ENCODE peak calls at places on chromosome 18, in four cellular contexts. D is M059J; K is NCI-H510A treated with DMSO at 0.1 percent for 48 hours; O is activated CD4-positive, alpha-beta T cell treated with anti-CD3 and anti-CD28 coated beads, Interleukin-2, amount 50 U/mL, for 4 hours. B is an unnamed sample.

GRCh38 chr18:3610818-3611217 is 160.8 kb downstream of the TGIF1 start:
- DNase-seq in D (no peak), K (no peak), O (no peak), B (no peak)

GRCh38 chr18:57084331-57085298 is 62.3 kb upstream of the BOD1L2 start:
- DNase-seq in D (peak; percentile 70), K (no peak), O (no peak), B (peak; percentile 30)

GRCh38 chr18:73707035-73707434 is 440.6 kb downstream of the FBXO15 start:
- DNase-seq in D (no peak), K (no peak), O (no peak), B (no peak)

GRCh38 chr18:50057009-50057408 is 137.9 kb downstream of the MYO5B start:
- DNase-seq in D (no peak), K (no peak), O (no peak), B (no peak)

GRCh38 chr18:58997811-58998337 is 133.2 kb downstream of the ZNF532 start:
- DNase-seq in D (peak; percentile 96), K (no peak), O (no peak), B (peak; percentile 55)

GRCh38 chr18:50143891-50144290 is 51.1 kb downstream of the MYO5B start:
- DNase-seq in D (no peak), K (no peak), O (no peak), B (no peak)

GRCh38 chr18:27712066-27712465 is 464.9 kb downstream of the CDH2 start:
- DNase-seq in D (no peak), K (peak; percentile 98), O (no peak), B (no peak)

GRCh38 chr18:24076950-24077349 is 61.9 kb upstream of the CABYR start:
- DNase-seq in D (no peak), K (peak; percentile 31), O (no peak), B (no peak)

GRCh38 chr18:47100214-47100831 is 50.0 kb downstream of the HDHD2 start:
- DNase-seq in D (peak; percentile 56), K (peak; percentile 39), O (peak; percentile 52), B (peak; percentile 43)

GRCh38 chr18:40041951-40042350 is 1913.1 kb upstream of the PIK3C3 start:
- DNase-seq in D (no peak), K (no peak), O (no peak), B (no peak)

GRCh38 chr18:49846263-49846662 is 32.9 kb upstream of the ACAA2 start:
- DNase-seq in D (no peak), K (peak; percentile 33), O (no peak), B (peak; percentile 14)

GRCh38 chr18:8811115-8811514 is 105.8 kb downstream of the MTCL1 start:
- DNase-seq in D (no peak), K (no peak), O (no peak), B (no peak)

GRCh38 chr18:49618741-49619392 is 57.0 kb downstream of the LIPG start:
- DNase-seq in D (peak; percentile 63), K (no peak), O (no peak), B (no peak)

GRCh38 chr18:26617151-26617554 is 68.8 kb upstream of the KCTD1 start:
- DNase-seq in D (peak; percentile 96), K (no peak), O (no peak), B (peak; percentile 88)

GRCh38 chr18:36298113-36298701 is 694 bp downstream of the FHOD3 start:
- DNase-seq in D (peak; percentile 41), K (peak; percentile 52), O (no peak), B (no peak)

GRCh38 chr18:80202264-80202998 is 44.9 kb downstream of the PARD6G start:
- DNase-seq in D (no peak), K (no peak), O (no peak), B (no peak)

GRCh38 chr18:63031439-63031838 is 288.1 kb downstream of the BCL2 start:
- DNase-seq in D (no peak), K (no peak), O (no peak), B (no peak)

GRCh38 chr18:77056399-77057015 is 76.1 kb downstream of the MBP start:
- DNase-seq in D (no peak), K (peak; percentile 81), O (no peak), B (no peak)

GRCh38 chr18:60019463-60019840 is 119.7 kb downstream of the PMAIP1 start:
- DNase-seq in D (peak; percentile 92), K (no peak), O (no peak), B (peak; percentile 72)

GRCh38 chr18:51168960-51169662 is 28.4 kb downstream of the MEX3C start:
- DNase-seq in D (no peak), K (no peak), O (no peak), B (no peak)

GRCh38 chr18:1488394-1488793 is 583.7 kb downstream of the ADCYAP1 start:
- DNase-seq in D (no peak), K (no peak), O (no peak), B (no peak)

GRCh38 chr18:74472312-74472711 is 15.2 kb upstream of the DIPK1C start:
- DNase-seq in D (no peak), K (no peak), O (no peak), B (no peak)

GRCh38 chr18:34280653-34281052 is 55.9 kb upstream of the NOL4 start:
- DNase-seq in D (no peak), K (no peak), O (no peak), B (no peak)

GRCh38 chr18:24502621-24503020 is 42.2 kb downstream of the HRH4 start:
- DNase-seq in D (no peak), K (peak; percentile 75), O (no peak), B (no peak)

GRCh38 chr18:2564373-2564772 is 6.9 kb downstream of the METTL4 start:
- DNase-seq in D (no peak), K (no peak), O (no peak), B (no peak)

GRCh38 chr18:3902676-3903075 is 452.7 kb downstream of the TGIF1 start:
- DNase-seq in D (no peak), K (no peak), O (no peak), B (no peak)

GRCh38 chr18:79058007-79058406 is 11.2 kb upstream of the ATP9B start:
- DNase-seq in D (no peak), K (no peak), O (no peak), B (no peak)

GRCh38 chr18:58541137-58541788 is 87.6 kb downstream of the ALPK2 start:
- DNase-seq in D (peak; percentile 60), K (no peak), O (peak; percentile 23), B (peak; percentile 21)

GRCh38 chr18:76471593-76471992 is 23.4 kb downstream of the ZNF516 start:
- DNase-seq in D (no peak), K (no peak), O (no peak), B (no peak)

GRCh38 chr18:62522510-62523254 is at the start of gene ZCCHC2:
- DNase-seq in D (peak; percentile 96), K (peak; percentile 98), O (peak; percentile 97), B (peak; percentile 82)

GRCh38 chr18:7452331-7452730 is 114.8 kb upstream of the PTPRM start:
- DNase-seq in D (peak; percentile 29), K (peak; percentile 38), O (no peak), B (peak; percentile 23)

GRCh38 chr18:76306685-76307292 is 188.3 kb downstream of the ZNF516 start:
- DNase-seq in D (no peak), K (no peak), O (no peak), B (no peak)

GRCh38 chr18:12121175-12122095 is 27.8 kb downstream of the ANKRD62 start:
- DNase-seq in D (peak; percentile 3), K (no peak), O (no peak), B (no peak)

B was measured in A172.